ENCODE peak calls at places on chromosomes 12 and 14, in six cellular contexts. One of them, this sample, is unnamed.

GRCh38 chr12:52496590-52497071 is 3.6 kb upstream of the KRT6A start:
- DNase-seq in SHP77: no peak
- DNase-seq in AG09309: no peak
- DNase-seq in naive thymus-derived CD8-positive, alpha-beta T cell: no peak
- DNase-seq in AG04450: no peak
- DNase-seq in GM23338: peak
- DNase-seq in this sample: peak

GRCh38 chr12:97151481-97151880 is 244.4 kb downstream of the NEDD1 start:
- DNase-seq in SHP77: no peak
- DNase-seq in AG09309: no peak
- DNase-seq in naive thymus-derived CD8-positive, alpha-beta T cell: no peak
- DNase-seq in AG04450: no peak
- DNase-seq in GM23338: no peak
- DNase-seq in this sample: no peak

GRCh38 chr14:101559624-101560533 is 1.4 kb upstream of the DIO3 start:
- DNase-seq in SHP77: no peak
- DNase-seq in AG09309: no peak
- DNase-seq in naive thymus-derived CD8-positive, alpha-beta T cell: no peak
- DNase-seq in AG04450: no peak
- DNase-seq in GM23338: peak
- DNase-seq in this sample: no peak

GRCh38 chr14:104536942-104537612 is 42.5 kb upstream of the C14orf180 start:
- DNase-seq in SHP77: no peak
- DNase-seq in AG09309: no peak
- DNase-seq in naive thymus-derived CD8-positive, alpha-beta T cell: no peak
- DNase-seq in AG04450: no peak
- DNase-seq in GM23338: no peak
- DNase-seq in this sample: no peak

GRCh38 chr12:12974211-12974610 is 22.2 kb upstream of the GPRC5D start:
- DNase-seq in SHP77: no peak
- DNase-seq in AG09309: no peak
- DNase-seq in naive thymus-derived CD8-positive, alpha-beta T cell: no peak
- DNase-seq in AG04450: no peak
- DNase-seq in GM23338: no peak
- DNase-seq in this sample: no peak

GRCh38 chr12:14258468-14258947 is 107.0 kb upstream of the ATF7IP start:
- DNase-seq in SHP77: no peak
- DNase-seq in AG09309: no peak
- DNase-seq in naive thymus-derived CD8-positive, alpha-beta T cell: no peak
- DNase-seq in AG04450: no peak
- DNase-seq in GM23338: peak
- DNase-seq in this sample: no peak

GRCh38 chr12:97223419-97223818 is 239.2 kb upstream of the RMST start:
- DNase-seq in SHP77: no peak
- DNase-seq in AG09309: no peak
- DNase-seq in naive thymus-derived CD8-positive, alpha-beta T cell: no peak
- DNase-seq in AG04450: no peak
- DNase-seq in GM23338: no peak
- DNase-seq in this sample: no peak

GRCh38 chr14:102248121-102248520 is 56.8 kb downstream of the MOK start:
- DNase-seq in SHP77: no peak
- DNase-seq in AG09309: no peak
- DNase-seq in naive thymus-derived CD8-positive, alpha-beta T cell: no peak
- DNase-seq in AG04450: no peak
- DNase-seq in GM23338: peak
- DNase-seq in this sample: no peak

GRCh38 chr14:68792022-68792829 is 641 bp downstream of the ZFP36L1 start:
- DNase-seq in SHP77: no peak
- DNase-seq in AG09309: no peak
- DNase-seq in naive thymus-derived CD8-positive, alpha-beta T cell: no peak
- DNase-seq in AG04450: no peak
- DNase-seq in GM23338: peak
- DNase-seq in this sample: no peak

GRCh38 chr12:86456241-86456640 is 200.1 kb upstream of the MGAT4C start:
- DNase-seq in SHP77: no peak
- DNase-seq in AG09309: no peak
- DNase-seq in naive thymus-derived CD8-positive, alpha-beta T cell: no peak
- DNase-seq in AG04450: no peak
- DNase-seq in GM23338: no peak
- DNase-seq in this sample: no peak

GRCh38 chr12:106840217-106840616 is 65.7 kb downstream of the RIC8B start:
- DNase-seq in SHP77: peak
- DNase-seq in AG09309: peak
- DNase-seq in naive thymus-derived CD8-positive, alpha-beta T cell: no peak
- DNase-seq in AG04450: peak
- DNase-seq in GM23338: peak
- DNase-seq in this sample: no peak

GRCh38 chr14:104138098-104138890 is at the start of gene KIF26A:
- DNase-seq in SHP77: peak
- DNase-seq in AG09309: no peak
- DNase-seq in naive thymus-derived CD8-positive, alpha-beta T cell: peak
- DNase-seq in AG04450: no peak
- DNase-seq in GM23338: peak
- DNase-seq in this sample: peak

GRCh38 chr14:74258705-74259035 is 19.4 kb downstream of the VSX2 start:
- DNase-seq in SHP77: no peak
- DNase-seq in AG09309: no peak
- DNase-seq in naive thymus-derived CD8-positive, alpha-beta T cell: no peak
- DNase-seq in AG04450: no peak
- DNase-seq in GM23338: peak
- DNase-seq in this sample: no peak

GRCh38 chr12:67091204-67091603 is 178.0 kb upstream of the CAND1 start:
- DNase-seq in SHP77: no peak
- DNase-seq in AG09309: no peak
- DNase-seq in naive thymus-derived CD8-positive, alpha-beta T cell: no peak
- DNase-seq in AG04450: no peak
- DNase-seq in GM23338: no peak
- DNase-seq in this sample: no peak

GRCh38 chr14:57262117-57262516 is 6.6 kb downstream of the EXOC5 start:
- DNase-seq in SHP77: no peak
- DNase-seq in AG09309: no peak
- DNase-seq in naive thymus-derived CD8-positive, alpha-beta T cell: no peak
- DNase-seq in AG04450: no peak
- DNase-seq in GM23338: no peak
- DNase-seq in this sample: no peak

GRCh38 chr12:76720068-76720467 is 43.8 kb upstream of the ZDHHC17 start:
- DNase-seq in SHP77: no peak
- DNase-seq in AG09309: no peak
- DNase-seq in naive thymus-derived CD8-positive, alpha-beta T cell: no peak
- DNase-seq in AG04450: no peak
- DNase-seq in GM23338: no peak
- DNase-seq in this sample: no peak

GRCh38 chr14:105866841-105867321 is 340.5 kb downstream of the TMEM121 start:
- DNase-seq in SHP77: no peak
- DNase-seq in AG09309: no peak
- DNase-seq in naive thymus-derived CD8-positive, alpha-beta T cell: no peak
- DNase-seq in AG04450: no peak
- DNase-seq in GM23338: no peak
- DNase-seq in this sample: no peak

GRCh38 chr14:64880382-64881121 is 845 bp upstream of the SPTB start:
- DNase-seq in SHP77: peak
- DNase-seq in AG09309: no peak
- DNase-seq in naive thymus-derived CD8-positive, alpha-beta T cell: peak
- DNase-seq in AG04450: no peak
- DNase-seq in GM23338: peak
- DNase-seq in this sample: peak

GRCh38 chr12:34625116-34625515 is 602.8 kb downstream of the ALG10 start:
- DNase-seq in SHP77: peak
- DNase-seq in AG09309: no peak
- DNase-seq in naive thymus-derived CD8-positive, alpha-beta T cell: no peak
- DNase-seq in AG04450: no peak
- DNase-seq in GM23338: peak
- DNase-seq in this sample: no peak

GRCh38 chr12:124721501-124722154 is 142.0 kb downstream of the SCARB1 start:
- DNase-seq in SHP77: no peak
- DNase-seq in AG09309: no peak
- DNase-seq in naive thymus-derived CD8-positive, alpha-beta T cell: no peak
- DNase-seq in AG04450: no peak
- DNase-seq in GM23338: no peak
- DNase-seq in this sample: no peak

GRCh38 chr12:91178139-91178561 is 4.5 kb downstream of the DCN start:
- DNase-seq in SHP77: peak
- DNase-seq in AG09309: peak
- DNase-seq in naive thymus-derived CD8-positive, alpha-beta T cell: no peak
- DNase-seq in AG04450: no peak
- DNase-seq in GM23338: peak
- DNase-seq in this sample: no peak

GRCh38 chr14:100747021-100747586 is 20.4 kb downstream of the DLK1 start:
- DNase-seq in SHP77: peak
- DNase-seq in AG09309: peak
- DNase-seq in naive thymus-derived CD8-positive, alpha-beta T cell: no peak
- DNase-seq in AG04450: peak
- DNase-seq in GM23338: no peak
- DNase-seq in this sample: no peak

GRCh38 chr12:123519151-123520001 is 14.1 kb downstream of the RILPL1 start:
- DNase-seq in SHP77: no peak
- DNase-seq in AG09309: peak
- DNase-seq in naive thymus-derived CD8-positive, alpha-beta T cell: no peak
- DNase-seq in AG04450: no peak
- DNase-seq in GM23338: peak
- DNase-seq in this sample: no peak

GRCh38 chr12:104513681-104514080 is 56.9 kb downstream of the CHST11 start:
- DNase-seq in SHP77: no peak
- DNase-seq in AG09309: no peak
- DNase-seq in naive thymus-derived CD8-positive, alpha-beta T cell: no peak
- DNase-seq in AG04450: no peak
- DNase-seq in GM23338: no peak
- DNase-seq in this sample: peak

GRCh38 chr12:93924367-93924766 is 224.0 kb upstream of the PLXNC1 start:
- DNase-seq in SHP77: no peak
- DNase-seq in AG09309: no peak
- DNase-seq in naive thymus-derived CD8-positive, alpha-beta T cell: no peak
- DNase-seq in AG04450: no peak
- DNase-seq in GM23338: no peak
- DNase-seq in this sample: no peak

GRCh38 chr14:22520235-22520634 is 68.8 kb downstream of the DAD1 start:
- DNase-seq in SHP77: no peak
- DNase-seq in AG09309: peak
- DNase-seq in naive thymus-derived CD8-positive, alpha-beta T cell: no peak
- DNase-seq in AG04450: peak
- DNase-seq in GM23338: no peak
- DNase-seq in this sample: no peak

GRCh38 chr12:62767946-62768345 is 167.0 kb downstream of the PPM1H start:
- DNase-seq in SHP77: no peak
- DNase-seq in AG09309: no peak
- DNase-seq in naive thymus-derived CD8-positive, alpha-beta T cell: no peak
- DNase-seq in AG04450: no peak
- DNase-seq in GM23338: no peak
- DNase-seq in this sample: no peak

GRCh38 chr12:82527165-82527780 is 159.4 kb upstream of the TMTC2 start:
- DNase-seq in SHP77: peak
- DNase-seq in AG09309: peak
- DNase-seq in naive thymus-derived CD8-positive, alpha-beta T cell: no peak
- DNase-seq in AG04450: peak
- DNase-seq in GM23338: peak
- DNase-seq in this sample: peak